ENCODE peak calls at places on chromosomes 4 and X, in six cellular contexts. C is hepatocyte, N is kidney, K is choroid plexus epithelial cell, Y is tibial nerve, F is astrocyte. H is an unnamed sample.

GRCh38 chr4:184845367-184846011 is 19.7 kb upstream of the ACSL1 start:
- DNase-seq in Y (no peak), K (peak), N (no peak), C (peak), F (peak), H (no peak)

GRCh38 chrX:81286608-81287007 is 84.7 kb downstream of the SH3BGRL start:
- DNase-seq in F (no peak), Y (no peak), N (no peak), K (no peak), C (no peak), H (no peak)

GRCh38 chr4:95638920-95639501 is 90.2 kb upstream of the UNC5C start:
- DNase-seq in Y (no peak), C (no peak), F (no peak), N (no peak), K (peak), H (no peak)

GRCh38 chr4:168877779-168878491 is 132.1 kb downstream of the CBR4 start:
- DNase-seq in K (no peak), C (peak), Y (peak), F (no peak), N (peak), H (no peak)

GRCh38 chr4:145480257-145480656 is 1.4 kb upstream of the SMAD1 start:
- DNase-seq in K (no peak), C (no peak), N (no peak), Y (no peak), F (no peak), H (no peak)

GRCh38 chrX:2320580-2321327 is 180.0 kb downstream of the DHRSX start:
- DNase-seq in K (peak), Y (peak), F (no peak), N (no peak), C (peak), H (no peak)

GRCh38 chrX:150525061-150525919 is 43.1 kb upstream of the MTM1 start:
- DNase-seq in F (no peak), C (no peak), Y (no peak), K (no peak), N (no peak), H (no peak)

GRCh38 chrX:78960888-78961287 is 15.7 kb downstream of the P2RY10 start:
- DNase-seq in N (no peak), F (no peak), K (no peak), Y (no peak), C (no peak), H (no peak)

GRCh38 chrX:40143001-40143400 is 45.2 kb upstream of the BCOR start:
- DNase-seq in Y (no peak), N (no peak), F (no peak), K (no peak), C (no peak), H (no peak)

GRCh38 chr4:64079316-64079715 is 329.9 kb downstream of the TECRL start:
- DNase-seq in F (no peak), K (no peak), C (no peak), N (no peak), Y (no peak), H (no peak)

GRCh38 chr4:25676221-25676620 is 20.6 kb downstream of the SLC34A2 start:
- DNase-seq in N (no peak), C (no peak), F (no peak), K (no peak), Y (no peak), H (no peak)

GRCh38 chrX:154840856-154841255 is 6.4 kb upstream of the SMIM9 start:
- DNase-seq in K (peak), C (peak), F (peak), N (no peak), Y (no peak), H (no peak)

GRCh38 chrX:120251471-120252011 is 929 bp downstream of the ZBTB33 start:
- DNase-seq in Y (peak), C (peak), N (no peak), K (peak), F (peak), H (no peak)

GRCh38 chr4:38663801-38664703 is at the start of gene KLF3:
- DNase-seq in K (peak), Y (peak), C (peak), F (peak), N (peak), H (peak)

GRCh38 chr4:177052211-177052725 is 257.4 kb upstream of the NEIL3 start:
- DNase-seq in N (no peak), F (no peak), C (no peak), K (no peak), Y (no peak), H (no peak)

GRCh38 chr4:92101609-92102231 is 202.0 kb upstream of the GRID2 start:
- DNase-seq in C (no peak), K (peak), F (peak), N (no peak), Y (no peak), H (no peak)

GRCh38 chr4:167868163-167868562 is 224.2 kb upstream of the ANXA10 start:
- DNase-seq in Y (no peak), N (no peak), C (no peak), K (peak), F (peak), H (no peak)

GRCh38 chr4:4216668-4217067 is 10.1 kb downstream of the OTOP1 start:
- DNase-seq in C (no peak), Y (no peak), F (peak), N (no peak), K (peak), H (no peak)

GRCh38 chrX:39957816-39958561 is 139.8 kb downstream of the BCOR start:
- DNase-seq in F (peak), C (peak), Y (no peak), K (no peak), N (no peak), H (no peak)

GRCh38 chr4:54877006-54877405 is 219.2 kb downstream of the KIT start:
- DNase-seq in Y (no peak), F (peak), C (no peak), N (no peak), K (peak), H (no peak)

GRCh38 chrX:66622209-66622608 is 16.7 kb downstream of the EDA2R start:
- DNase-seq in C (no peak), Y (no peak), K (no peak), F (peak), N (no peak), H (no peak)

GRCh38 chr4:4376074-4376473 is 10.8 kb upstream of the NSG1 start:
- DNase-seq in F (no peak), Y (no peak), C (no peak), N (no peak), K (no peak), H (no peak)

GRCh38 chr4:57113870-57114269 is 3.7 kb upstream of the IGFBP7 start:
- DNase-seq in N (no peak), C (no peak), K (no peak), Y (no peak), F (no peak), H (no peak)

GRCh38 chrX:18887177-18887820 is 96.6 kb downstream of the PHKA2 start:
- DNase-seq in F (no peak), C (no peak), K (no peak), N (no peak), Y (no peak), H (no peak)

GRCh38 chr4:40967550-40967949 is 217.8 kb downstream of the NSUN7 start:
- DNase-seq in Y (no peak), F (no peak), K (no peak), C (no peak), N (no peak), H (no peak)

GRCh38 chr4:53777244-53777984 is 186.1 kb upstream of the LNX1 start:
- DNase-seq in Y (no peak), F (peak), N (no peak), K (peak), C (peak), H (no peak)

GRCh38 chr4:95549246-95550138 is 719 bp upstream of the UNC5C start:
- DNase-seq in F (peak), C (peak), Y (peak), N (peak), K (peak), H (no peak)

GRCh38 chrX:120660638-120661037 is 30.8 kb upstream of the C1GALT1C1 start:
- DNase-seq in N (no peak), C (no peak), Y (no peak), K (no peak), F (no peak), H (no peak)

GRCh38 chrX:110421499-110422455 is 63.1 kb downstream of the RTL9 start:
- DNase-seq in K (no peak), F (no peak), N (no peak), C (no peak), Y (no peak), H (no peak)

GRCh38 chr4:140335076-140335475 is 38.4 kb upstream of the SCOC start:
- DNase-seq in F (peak), C (no peak), K (no peak), Y (no peak), N (no peak), H (no peak)

GRCh38 chr4:98929341-98930267 is 671 bp upstream of the EIF4E start:
- DNase-seq in Y (peak), F (peak), N (peak), C (peak), K (peak), H (no peak)

GRCh38 chr4:92304636-92305035 is 870 bp downstream of the GRID2 start:
- DNase-seq in Y (no peak), K (peak), F (no peak), N (no peak), C (peak), H (no peak)

GRCh38 chr4:186554890-186555827 is at the start of gene MTNR1A:
- DNase-seq in C (peak), Y (no peak), K (peak), N (no peak), F (peak), H (no peak)
- TF ChIP-seq CTCF in C (no peak), Y (no peak), K (no peak), N (peak), F (no peak), H (no peak)

GRCh38 chr4:110636231-110636676 is 13.4 kb upstream of the PITX2 start:
- DNase-seq in Y (no peak), F (no peak), C (no peak), N (no peak), K (no peak), H (no peak)

GRCh38 chr4:110638347-110638746 is 15.5 kb upstream of the PITX2 start:
- DNase-seq in C (no peak), N (no peak), F (no peak), K (no peak), Y (no peak), H (no peak)

GRCh38 chr4:110635155-110635479 is 12.2 kb upstream of the PITX2 start:
- DNase-seq in N (no peak), Y (no peak), K (no peak), C (no peak), F (no peak), H (no peak)

GRCh38 chr4:110637408-110638131 is 14.7 kb upstream of the PITX2 start:
- DNase-seq in C (peak), K (no peak), N (no peak), Y (no peak), F (no peak), H (no peak)

DNA sequence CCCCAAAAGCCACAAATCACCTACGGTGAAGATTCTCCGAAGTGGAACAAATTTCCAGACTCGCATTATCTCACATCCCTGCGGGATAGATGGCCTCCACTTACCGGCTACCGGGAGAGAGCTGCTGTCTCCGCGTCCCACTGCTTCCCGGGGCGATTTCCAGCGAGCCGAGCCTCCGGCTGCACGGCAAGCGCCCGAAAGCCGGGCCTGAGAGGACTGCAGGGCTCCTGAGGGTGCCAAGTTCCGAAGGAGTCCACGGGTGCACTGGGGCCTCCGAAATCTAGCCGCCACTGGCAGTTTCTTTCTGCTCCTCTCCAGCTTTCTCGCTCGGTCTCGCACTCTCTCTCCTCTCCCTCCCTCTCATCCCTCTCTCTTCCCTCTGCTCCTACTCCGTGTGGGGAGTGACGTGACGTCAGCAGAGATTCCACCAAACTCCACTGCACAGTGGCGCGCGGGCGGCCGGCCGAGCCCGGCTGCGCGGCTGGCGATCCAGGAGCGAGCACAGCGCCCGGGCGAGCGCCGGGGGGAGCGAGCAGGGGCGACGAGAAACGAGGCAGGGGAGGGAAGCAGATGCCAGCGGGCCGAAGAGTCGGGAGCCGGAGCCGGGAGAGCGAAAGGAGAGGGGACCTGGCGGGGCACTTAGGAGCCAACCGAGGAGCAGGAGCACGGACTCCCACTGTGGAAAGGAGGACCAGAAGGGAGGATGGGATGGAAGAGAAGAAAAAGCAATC is 14.0 kb upstream of the PITX2 start:
- DNase-seq in F (peak), Y (no peak), K (no peak), N (peak), C (peak), H (no peak)
- H3K4me3 ChIP-seq in F (peak), Y (peak), K (no peak), N (peak), C (peak), H (peak)

GRCh38 chrX:83469551-83469950 is 38.5 kb upstream of the POU3F4 start:
- DNase-seq in Y (peak), K (peak), C (peak), F (peak), N (no peak), H (no peak)
- TF ChIP-seq CTCF in Y (no peak), K (no peak), C (peak), F (peak), N (peak), H (peak)

DNA sequence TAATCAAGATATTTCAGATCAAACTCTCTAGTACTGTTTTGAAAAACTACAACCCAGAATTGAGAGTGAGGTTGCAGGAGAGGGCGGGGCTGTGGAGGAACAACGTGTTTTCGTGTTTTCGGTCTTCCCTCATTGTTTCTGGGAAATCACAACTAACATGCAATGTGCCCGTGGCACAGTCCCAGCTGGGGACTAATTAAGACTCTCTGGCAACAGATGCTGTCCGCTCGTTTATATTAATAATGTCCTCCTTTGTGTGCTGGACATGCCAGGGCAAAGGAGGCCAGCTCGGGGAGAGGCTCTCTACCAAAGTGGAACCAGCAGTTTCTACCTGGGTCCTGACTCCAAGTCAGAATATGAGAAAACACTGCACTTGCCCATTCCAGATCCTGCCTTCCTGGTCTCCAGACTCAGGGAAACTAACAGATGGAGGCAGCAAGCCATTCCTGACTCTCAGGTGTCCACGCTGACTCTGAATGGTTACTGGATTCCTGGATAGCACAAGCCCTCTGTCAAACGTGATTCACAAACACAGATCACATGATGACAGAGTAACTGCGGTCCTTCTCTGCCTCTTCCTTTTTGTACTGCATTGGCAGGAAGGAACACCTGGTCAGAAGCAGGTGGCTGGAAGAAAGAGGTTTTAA is 65.1 kb downstream of the COQ2 start:
- DNase-seq in K (no peak), C (no peak), Y (no peak), N (peak), F (peak), H (no peak)
- H3K4me3 ChIP-seq in K (no peak), C (no peak), Y (peak), N (no peak), F (no peak), H (peak)

GRCh38 chr4:77047037-77047436 is 28.8 kb downstream of the CCNI start:
- DNase-seq in K (peak), C (peak), Y (no peak), F (no peak), N (no peak), H (no peak)
- TF ChIP-seq CTCF in K (peak), C (peak), Y (peak), F (peak), N (no peak), H (no peak)

GRCh38 chrX:3960952-3961351 is 247.5 kb upstream of the PRKX start:
- DNase-seq in F (no peak), Y (no peak), N (no peak), C (no peak), K (no peak), H (no peak)

GRCh38 chrX:3963980-3964379 is 250.5 kb upstream of the PRKX start:
- DNase-seq in F (no peak), Y (no peak), N (no peak), K (no peak), C (no peak), H (no peak)

DNA sequence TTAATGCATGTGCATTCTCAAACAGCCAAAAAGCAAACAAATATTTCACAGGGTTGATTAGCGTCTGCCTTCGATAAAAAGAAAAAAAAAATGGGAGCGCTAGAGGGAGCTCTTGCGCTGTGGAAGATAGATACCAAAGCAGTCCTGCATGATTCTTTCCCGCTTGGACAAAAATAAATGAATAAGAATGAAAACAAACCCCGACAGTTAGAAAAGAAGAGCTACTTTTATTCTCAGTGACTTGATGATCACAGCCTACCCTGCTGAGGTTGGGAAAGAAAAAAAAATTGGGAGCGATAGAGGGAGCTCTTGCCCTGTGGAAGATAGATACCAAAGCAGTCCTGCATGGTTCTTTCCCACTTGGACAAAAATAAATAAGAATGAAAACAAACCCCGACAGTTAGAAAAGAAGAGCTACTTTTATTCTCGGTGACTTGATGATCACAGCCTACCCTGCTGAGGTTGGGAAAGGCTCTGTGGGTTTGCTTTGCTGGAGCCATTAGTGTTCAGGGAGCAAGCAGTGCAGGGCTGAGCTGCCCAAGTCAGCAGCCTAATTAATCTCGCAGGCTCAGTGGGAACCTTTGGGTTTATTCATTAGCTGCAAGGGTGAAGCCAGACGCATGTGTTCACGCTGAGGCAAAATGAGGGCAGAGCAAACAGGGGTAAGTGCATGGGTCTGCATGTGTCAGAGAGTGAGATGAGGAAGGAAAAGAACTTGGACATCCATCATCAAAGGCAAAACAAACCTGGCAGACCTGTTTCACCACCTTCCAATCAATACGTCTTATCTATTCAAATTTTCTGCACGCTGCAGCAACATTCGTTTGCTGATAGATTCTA is 249.3 kb upstream of the PRKX start:
- DNase-seq in K (peak), F (no peak), N (no peak), C (peak), Y (peak), H (no peak)
- H3K4me3 ChIP-seq in K (no peak), F (peak), N (no peak), C (no peak), Y (no peak), H (no peak)

DNA sequence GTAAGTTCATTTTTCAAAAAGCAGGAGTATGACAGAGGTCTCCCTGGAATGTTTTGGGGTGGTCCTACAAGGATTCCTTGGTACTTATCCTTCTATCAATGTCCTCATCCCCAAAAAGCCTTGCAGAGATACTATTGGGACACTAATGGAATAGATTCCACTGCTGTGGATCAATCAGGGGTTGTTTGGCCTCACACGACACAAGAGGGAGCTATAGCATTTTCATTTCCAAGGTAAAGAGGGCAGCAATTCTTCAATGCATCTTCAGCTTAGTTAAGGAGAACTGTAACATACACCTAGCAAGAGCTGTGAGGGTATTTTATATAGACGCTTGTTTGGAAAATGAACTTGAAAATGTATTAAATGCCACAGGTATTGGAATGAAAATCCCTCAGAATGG is 50.9 kb downstream of the USP26 start:
- DNase-seq in K (peak), Y (no peak), N (no peak), C (peak), F (peak), H (no peak)
- TF ChIP-seq CTCF in K (peak), Y (no peak), N (no peak), C (peak), F (peak), H (no peak)

GRCh38 chr4:71186566-71187398 is 152.0 kb upstream of the SLC4A4 start:
- DNase-seq in F (peak), N (peak), K (peak), Y (no peak), C (peak), H (no peak)

GRCh38 chr4:71188197-71188625 is 150.6 kb upstream of the SLC4A4 start:
- DNase-seq in K (no peak), C (no peak), F (no peak), N (no peak), Y (no peak), H (no peak)

GRCh38 chr4:71189471-71189870 is 149.3 kb upstream of the SLC4A4 start:
- DNase-seq in F (peak), Y (no peak), K (peak), C (no peak), N (no peak), H (no peak)

GRCh38 chr4:71187399-71188196 is 151.2 kb upstream of the SLC4A4 start:
- DNase-seq in F (peak), Y (no peak), K (no peak), N (peak), C (peak), H (no peak)

GRCh38 chr4:71188951-71189350 is 149.9 kb upstream of the SLC4A4 start:
- DNase-seq in C (no peak), Y (no peak), K (no peak), F (no peak), N (no peak), H (no peak)
- H3K4me3 ChIP-seq in C (peak), Y (peak), K (no peak), F (peak), N (no peak), H (no peak)